ENCODE peak calls at places on chromosomes 12 and 14, in seven cellular contexts. I is endothelial cell of umbilical vein, D is RWPE1, X is substantia nigra, A is esophagus squamous epithelium, S is IMR-90, T is psoas muscle. Y is an unnamed sample.

GRCh38 chr14:95703805-95704204 is 10.1 kb downstream of the TCL1A start:
- DNase-seq in X (no peak), I (peak), S (no peak), T (no peak), D (no peak), A (no peak), Y (no peak)

GRCh38 chr12:51395283-51396230 is 4.4 kb upstream of the GALNT6 start:
- DNase-seq in D (no peak), A (no peak), X (no peak), S (no peak), I (no peak), T (no peak), Y (no peak)

GRCh38 chr12:46430340-46430948 is 57.9 kb upstream of the SLC38A2 start:
- DNase-seq in S (peak), A (no peak), X (no peak), I (peak), T (no peak), D (peak), Y (no peak)

GRCh38 chr12:32051511-32052299 is 54.9 kb upstream of the BICD1 start:
- DNase-seq in A (no peak), T (no peak), D (peak), X (no peak), S (peak), I (peak), Y (no peak)

GRCh38 chr14:58787601-58788000 is 149.8 kb downstream of the DACT1 start:
- DNase-seq in S (no peak), A (no peak), X (no peak), T (no peak), I (no peak), D (no peak), Y (no peak)

GRCh38 chr14:67622675-67623074 is 3.0 kb downstream of the ARG2 start:
- DNase-seq in D (peak), X (no peak), I (peak), A (no peak), S (peak), T (no peak), Y (no peak)

GRCh38 chr14:63737582-63738006 is 9.7 kb upstream of the SGPP1 start:
- DNase-seq in S (no peak), A (no peak), I (no peak), D (no peak), X (no peak), T (no peak), Y (no peak)

GRCh38 chr12:62683724-62684501 is 217.3 kb downstream of the MON2 start:
- DNase-seq in A (no peak), X (no peak), S (peak), I (no peak), D (no peak), T (peak), Y (peak)

GRCh38 chr12:109840349-109841073 is 7.3 kb upstream of the TRPV4 start:
- DNase-seq in T (no peak), I (no peak), S (no peak), A (no peak), X (no peak), D (peak), Y (no peak)

GRCh38 chr14:68661226-68662225 is 131.3 kb downstream of the ZFP36L1 start:
- DNase-seq in T (no peak), S (no peak), X (no peak), D (no peak), A (no peak), I (no peak), Y (no peak)

GRCh38 chr14:68665116-68665515 is 127.8 kb downstream of the ZFP36L1 start:
- DNase-seq in T (no peak), D (no peak), X (no peak), I (peak), S (peak), A (no peak), Y (no peak)

GRCh38 chr14:68664225-68664681 is 128.6 kb downstream of the ZFP36L1 start:
- DNase-seq in D (no peak), A (no peak), S (peak), I (no peak), X (no peak), T (no peak), Y (no peak)

GRCh38 chr14:68662395-68662794 is 130.5 kb downstream of the ZFP36L1 start:
- DNase-seq in X (no peak), A (no peak), D (no peak), T (no peak), I (no peak), S (peak), Y (no peak)

DNA sequence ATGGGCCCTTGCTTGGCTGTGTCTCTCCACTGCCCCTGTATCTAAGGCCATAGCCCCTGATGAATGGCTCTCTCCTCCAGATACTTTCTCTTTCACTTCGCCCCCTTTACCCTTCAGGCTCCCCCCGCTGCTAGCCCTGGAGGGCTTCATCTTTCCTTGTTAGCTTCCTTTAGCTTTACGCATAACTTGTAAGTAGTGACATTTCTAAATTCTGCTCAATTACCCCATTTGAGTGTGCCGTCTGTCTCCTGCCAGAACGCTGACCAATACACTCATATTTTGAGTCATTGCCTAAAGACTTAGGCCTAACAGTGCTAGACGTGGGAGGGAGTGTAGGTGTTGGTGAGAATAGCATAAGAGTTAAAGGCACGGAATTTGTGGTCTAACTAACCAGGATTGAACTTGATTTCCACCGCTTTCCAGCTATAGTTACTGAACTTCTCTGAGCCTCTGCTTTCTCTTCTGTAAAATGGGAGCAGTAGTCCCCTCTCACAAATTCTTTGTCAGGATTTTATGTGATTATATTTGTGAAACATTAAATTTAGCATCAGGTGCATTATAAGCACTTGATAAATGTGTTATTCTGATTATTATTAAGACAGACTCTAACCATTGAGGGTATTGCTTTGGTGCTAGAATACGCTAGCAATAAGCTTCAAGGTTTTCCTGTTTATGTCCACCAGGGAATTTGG is 129.3 kb downstream of the ZFP36L1 start:
- DNase-seq in X (no peak), A (no peak), I (no peak), S (peak), T (no peak), D (no peak), Y (no peak)
- H3K27ac ChIP-seq in X (no peak), A (peak), I (no peak), S (peak), T (no peak), D (no peak), Y (no peak)

DNA sequence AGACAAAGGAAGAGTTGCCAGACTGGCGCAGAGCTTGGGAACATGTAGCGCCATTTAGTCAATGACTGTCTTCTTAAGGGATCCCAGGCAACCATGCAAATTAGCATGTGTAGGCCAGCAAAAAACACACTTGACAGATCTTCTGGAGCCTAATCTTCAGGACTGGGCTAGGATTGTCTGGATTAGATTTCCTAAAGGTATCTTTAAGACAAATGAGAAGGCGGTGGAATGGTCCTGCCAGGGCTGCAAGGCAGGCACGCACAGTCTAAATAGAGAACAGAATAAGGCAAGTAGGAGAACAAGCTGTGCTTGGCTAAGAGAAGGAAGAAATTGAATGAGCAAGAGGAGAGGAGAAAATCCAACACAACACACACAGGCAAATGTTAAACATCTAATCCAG is 80.0 kb downstream of the CIT start:
- DNase-seq in S (no peak), I (no peak), D (no peak), X (no peak), T (no peak), A (no peak), Y (no peak)
- H3K27ac ChIP-seq in S (no peak), I (no peak), D (no peak), X (no peak), T (no peak), A (no peak), Y (no peak)

DNA sequence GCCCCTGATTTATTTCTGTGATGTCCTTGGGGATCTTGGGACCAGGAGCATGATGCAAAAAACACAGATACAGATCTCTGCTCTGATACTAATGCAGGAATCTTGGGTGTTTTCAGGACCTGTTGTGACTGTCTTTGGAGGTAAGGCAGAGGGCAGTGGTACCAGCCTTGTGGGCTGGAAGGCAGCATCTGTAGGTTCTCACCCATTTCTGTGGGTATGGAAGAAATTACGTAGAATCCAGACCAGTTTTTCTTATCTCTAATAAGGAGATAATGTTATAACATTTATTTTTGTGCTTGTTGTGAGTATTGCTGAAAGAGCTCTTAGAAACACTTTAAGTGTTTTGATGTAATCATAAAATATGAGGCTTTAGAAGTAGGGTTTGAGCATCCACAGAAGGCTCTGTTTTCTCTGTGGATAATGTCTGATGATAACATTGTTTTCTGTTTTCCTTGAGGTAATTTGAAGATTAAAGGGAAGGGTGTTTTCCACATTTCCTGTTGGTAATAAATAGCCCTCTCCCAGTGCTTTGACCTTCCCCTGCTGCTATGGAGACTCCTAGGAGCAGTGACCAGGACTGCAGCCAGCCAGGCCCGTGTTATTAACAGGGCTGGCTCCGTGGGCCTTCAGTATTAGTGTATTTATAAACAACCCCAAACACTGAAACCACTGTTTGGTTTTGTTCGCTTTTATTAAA is 9.4 kb upstream of the DCP1B start:
- DNase-seq in I (peak), X (no peak), T (no peak), A (no peak), S (peak), D (no peak), Y (no peak)
- H3K27ac ChIP-seq in I (no peak), X (no peak), T (peak), A (peak), S (peak), D (no peak), Y (no peak)

DNA sequence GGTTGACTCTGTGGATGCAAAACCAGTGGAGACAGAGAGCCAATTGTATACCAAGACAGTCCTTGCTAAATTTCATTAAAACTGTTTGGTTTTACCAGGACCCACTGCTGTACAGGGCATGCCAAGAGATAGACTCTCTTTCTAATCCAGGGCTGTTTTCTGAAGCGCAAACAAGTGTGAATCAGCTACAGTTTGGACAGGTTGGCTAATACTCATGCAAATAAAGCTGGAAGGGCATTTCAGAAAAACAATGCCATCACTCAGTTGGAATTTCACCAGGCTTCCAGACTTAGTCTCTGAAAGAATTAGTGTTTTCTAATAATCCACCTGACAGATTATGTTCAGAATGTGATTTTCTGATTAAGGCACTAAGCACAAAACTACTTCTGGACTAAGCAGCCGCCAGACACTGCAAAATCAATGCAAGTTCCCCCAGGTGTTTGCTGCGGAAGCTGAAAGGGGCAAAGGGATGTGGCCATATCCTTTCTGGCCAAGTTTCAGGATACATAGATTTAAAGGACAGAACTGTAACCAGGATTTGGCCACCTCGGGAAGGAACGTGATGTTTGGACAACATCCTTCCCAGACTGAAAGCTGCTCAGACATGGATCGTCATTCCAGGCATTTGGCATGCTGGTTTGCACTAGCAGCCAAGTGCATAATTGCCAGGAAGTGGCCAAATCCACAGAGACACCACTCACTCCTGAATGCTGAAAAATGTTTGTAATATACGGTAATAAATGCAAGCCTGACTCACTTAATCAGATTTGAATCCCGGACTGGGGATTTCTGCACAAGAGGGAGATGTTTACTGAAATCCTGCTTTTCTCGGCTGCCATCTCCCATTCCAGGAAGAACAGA is 32.0 kb upstream of the CDKN3 start:
- DNase-seq in T (peak), I (peak), S (peak), D (no peak), X (no peak), A (no peak), Y (peak)
- H3K27ac ChIP-seq in T (peak), I (peak), S (no peak), D (peak), X (no peak), A (peak), Y (peak)

GRCh38 chr12:57381693-57382220 is 49.1 kb downstream of the R3HDM2 start:
- DNase-seq in T (no peak), A (no peak), I (no peak), S (peak), D (no peak), X (no peak), Y (no peak)
- H3K27ac ChIP-seq in T (no peak), A (no peak), I (no peak), S (no peak), D (no peak), X (no peak), Y (no peak)

DNA sequence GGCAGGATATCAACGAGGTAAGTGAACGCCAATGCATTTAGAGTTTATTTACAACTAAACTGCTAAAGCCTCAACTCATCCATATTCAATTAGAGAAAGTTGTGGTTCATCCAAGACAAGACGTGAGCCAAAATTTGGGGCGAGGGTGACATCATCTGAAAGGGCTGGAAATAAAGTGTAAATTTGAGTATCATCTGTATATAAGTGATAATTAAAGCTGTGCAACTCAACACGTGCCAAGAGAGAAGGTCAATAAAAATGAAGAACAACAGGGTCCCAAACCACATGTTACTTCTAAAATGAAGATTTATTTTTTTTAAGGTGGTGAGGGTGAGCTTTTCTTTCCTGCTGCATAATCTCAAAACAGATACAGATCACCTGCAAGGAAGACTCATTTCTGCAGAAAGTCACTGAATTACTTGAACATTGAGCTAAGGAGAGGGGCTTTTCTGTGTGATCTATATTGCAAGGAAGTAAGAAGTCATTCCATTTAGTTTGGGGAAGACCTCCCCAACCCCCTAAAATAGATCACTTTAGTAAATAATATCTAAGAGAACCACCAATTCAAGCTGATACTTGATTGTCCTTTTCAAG is 203.5 kb downstream of the EFCAB11 start:
- DNase-seq in T (no peak), I (no peak), A (no peak), X (no peak), S (no peak), D (no peak), Y (no peak)
- H3K27ac ChIP-seq in T (no peak), I (no peak), A (peak), X (no peak), S (no peak), D (no peak), Y (no peak)

GRCh38 chr14:106694638-106695393 is 1168.4 kb downstream of the TMEM121 start:
- DNase-seq in S (no peak), A (no peak), I (no peak), T (no peak), X (no peak), D (peak), Y (no peak)
- H3K27ac ChIP-seq in S (no peak), A (no peak), I (no peak), T (no peak), X (no peak), D (no peak), Y (no peak)

Y was measured in suprapubic skin.